ENCODE peak calls at places on chromosomes 2 and 18, in seven cellular contexts. I, N, T, V, B, K and F are unnamed samples.

GRCh38 chr2:37829202-37829601 is 95.9 kb upstream of the RMDN2 start:
- DNase-seq in I (no peak), N (peak; percentile 98), T (no peak), V (peak; percentile 97), B (peak; percentile 97), K (no peak), F (peak; percentile 54)

GRCh38 chr2:15176604-15177003 is 384.5 kb downstream of the NBAS start:
- DNase-seq in I (no peak), N (no peak), T (no peak), V (no peak), B (no peak), K (no peak), F (no peak)

GRCh38 chr18:67476585-67476984 is 39.9 kb downstream of the DSEL start:
- DNase-seq in I (no peak), N (peak; percentile 27), T (no peak), V (peak; percentile 50), B (no peak), K (no peak), F (no peak)

GRCh38 chr2:54240515-54241219 is 15.4 kb downstream of the TSPYL6 start:
- DNase-seq in I (no peak), N (peak; percentile 75), T (no peak), V (peak; percentile 67), B (peak; percentile 23), K (peak; percentile 27), F (no peak)

GRCh38 chr2:10326707-10327594 is 24.2 kb downstream of the HPCAL1 start:
- DNase-seq in I (no peak), N (no peak), T (peak; percentile 65), V (no peak), B (no peak), K (peak; percentile 83), F (no peak)

GRCh38 chr2:86617738-86618137 is 5.9 kb downstream of the RNF103 start:
- DNase-seq in I (no peak), N (no peak), T (no peak), V (no peak), B (no peak), K (no peak), F (peak; percentile 52)

GRCh38 chr18:36328385-36328858 is 30.9 kb downstream of the FHOD3 start:
- DNase-seq in I (no peak), N (no peak), T (no peak), V (no peak), B (no peak), K (no peak), F (peak; percentile 77)

GRCh38 chr18:23964282-23965238 is 50.0 kb upstream of the TTC39C start:
- DNase-seq in I (peak; percentile 39), N (no peak), T (no peak), V (no peak), B (no peak), K (no peak), F (peak; percentile 52)

GRCh38 chr2:96924775-96925747 is 55.2 kb upstream of the SEMA4C start:
- DNase-seq in I (no peak), N (no peak), T (no peak), V (no peak), B (no peak), K (no peak), F (no peak)

GRCh38 chr2:221546505-221547225 is 25.4 kb downstream of the EPHA4 start:
- DNase-seq in I (no peak), N (no peak), T (no peak), V (no peak), B (no peak), K (no peak), F (no peak)

GRCh38 chr2:209956276-209956675 is 46.2 kb upstream of the RPE start:
- DNase-seq in I (no peak), N (no peak), T (no peak), V (no peak), B (no peak), K (no peak), F (no peak)

GRCh38 chr2:174952607-174953006 is 52.6 kb downstream of the CHN1 start:
- DNase-seq in I (no peak), N (peak; percentile 71), T (no peak), V (peak; percentile 54), B (no peak), K (no peak), F (no peak)

GRCh38 chr2:222358876-222359275 is 60.1 kb upstream of the PAX3 start:
- DNase-seq in I (no peak), N (no peak), T (no peak), V (peak; percentile 31), B (peak; percentile 92), K (peak; percentile 78), F (no peak)

GRCh38 chr2:86064006-86064405 is 41.7 kb downstream of the POLR1A start:
- DNase-seq in I (no peak), N (peak; percentile 47), T (no peak), V (peak; percentile 79), B (no peak), K (no peak), F (peak; percentile 22)

GRCh38 chr2:63735931-63736820 is 105.5 kb upstream of the UGP2 start:
- DNase-seq in I (no peak), N (peak; percentile 66), T (no peak), V (peak; percentile 64), B (peak; percentile 51), K (peak; percentile 70), F (no peak)

GRCh38 chr2:9703085-9703641 is 72.4 kb upstream of the YWHAQ start:
- DNase-seq in I (peak; percentile 63), N (peak; percentile 71), T (peak; percentile 60), V (peak; percentile 66), B (peak; percentile 77), K (peak; percentile 12), F (peak; percentile 58)

GRCh38 chr2:98787700-98788099 is 56.8 kb upstream of the MGAT4A start:
- DNase-seq in I (no peak), N (no peak), T (no peak), V (no peak), B (no peak), K (no peak), F (no peak)

GRCh38 chr2:129734343-129735034 is 245.0 kb upstream of the RAB6C start:
- DNase-seq in I (no peak), N (no peak), T (no peak), V (no peak), B (no peak), K (no peak), F (no peak)
- TF ChIP-seq CTCF in I (no peak), N (no peak), T (no peak), V (no peak), B (no peak), K (no peak), F (no peak)

DNA sequence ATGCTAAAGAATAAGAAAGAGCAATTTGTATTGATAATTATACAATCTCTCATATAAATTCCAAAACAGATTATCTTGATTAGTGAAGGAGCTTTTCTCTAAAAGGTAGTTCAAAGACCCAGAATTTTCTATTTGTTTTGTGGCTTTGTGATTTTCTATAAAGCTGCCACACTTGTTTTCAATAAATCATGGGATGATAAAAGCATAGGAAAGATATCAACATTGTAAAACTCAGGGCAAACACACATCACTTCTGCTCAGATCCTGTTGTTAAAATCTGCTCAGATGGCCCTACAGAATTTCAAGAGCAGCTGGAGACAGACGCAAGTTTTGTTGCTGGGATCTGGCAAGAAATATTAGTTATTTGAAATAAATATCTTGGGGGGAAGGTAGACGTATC is 28.8 kb upstream of the CBLN2 start:
- DNase-seq in I (no peak), N (no peak), T (no peak), V (no peak), B (no peak), K (no peak), F (no peak)
- H3K4me3 ChIP-seq in I (no peak overlapping the region), N (no peak overlapping the region), T (no peak overlapping the region), V (no peak overlapping the region), B (no peak overlapping the region), K (no peak overlapping the region), F (no peak overlapping the region)

DNA sequence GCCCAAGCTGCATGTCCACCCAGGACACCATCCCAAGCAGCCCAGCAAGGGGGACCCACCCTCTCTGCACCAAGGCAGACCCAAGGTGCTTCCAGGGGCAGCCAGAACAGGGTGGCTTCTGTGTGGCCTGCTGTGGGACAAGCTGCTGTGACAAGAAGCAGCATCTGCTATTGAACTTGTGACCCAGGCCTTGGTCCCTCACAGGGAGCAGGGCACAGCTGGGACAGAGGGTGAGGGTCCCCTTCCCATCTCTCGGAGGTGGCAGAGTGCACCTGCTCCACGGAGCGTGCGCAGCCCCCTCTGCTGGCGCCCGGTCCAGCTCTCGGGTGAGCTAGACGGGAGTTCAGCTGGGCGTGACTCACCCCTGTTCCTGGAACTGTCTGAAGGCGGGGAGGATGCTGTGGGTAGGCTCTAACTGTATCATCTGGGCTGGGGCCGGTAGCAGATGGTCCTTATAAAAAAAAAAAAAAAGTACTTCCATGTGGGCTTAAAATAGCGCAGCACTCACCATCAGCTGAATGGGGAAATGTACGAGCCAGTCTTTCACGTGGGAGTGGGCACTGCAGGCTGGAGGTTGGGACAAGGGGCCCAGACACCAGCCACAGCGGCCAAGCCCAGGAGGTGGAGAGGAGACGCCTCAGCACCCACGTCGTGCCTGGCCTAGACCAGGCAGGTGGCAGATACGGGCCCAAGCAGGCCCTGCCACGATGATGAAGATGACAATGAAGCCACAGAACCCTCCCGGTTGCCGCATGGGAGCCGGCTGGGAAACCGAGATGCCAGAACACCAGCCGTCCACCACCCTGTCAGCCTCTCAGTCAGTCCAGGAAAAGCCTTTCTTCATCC is 136.8 kb upstream of the ID2 start:
- DNase-seq in I (peak; percentile 98), N (peak; percentile 93), T (peak; percentile 67), V (peak; percentile 93), B (peak; percentile 77), K (peak; percentile 64), F (peak; percentile 88)
- TF ChIP-seq CTCF in I (peak; percentile 92), N (peak; percentile 47), T (no peak), V (peak; percentile 17), B (peak; percentile 29), K (peak; percentile 47), F (peak; percentile 37)

DNA sequence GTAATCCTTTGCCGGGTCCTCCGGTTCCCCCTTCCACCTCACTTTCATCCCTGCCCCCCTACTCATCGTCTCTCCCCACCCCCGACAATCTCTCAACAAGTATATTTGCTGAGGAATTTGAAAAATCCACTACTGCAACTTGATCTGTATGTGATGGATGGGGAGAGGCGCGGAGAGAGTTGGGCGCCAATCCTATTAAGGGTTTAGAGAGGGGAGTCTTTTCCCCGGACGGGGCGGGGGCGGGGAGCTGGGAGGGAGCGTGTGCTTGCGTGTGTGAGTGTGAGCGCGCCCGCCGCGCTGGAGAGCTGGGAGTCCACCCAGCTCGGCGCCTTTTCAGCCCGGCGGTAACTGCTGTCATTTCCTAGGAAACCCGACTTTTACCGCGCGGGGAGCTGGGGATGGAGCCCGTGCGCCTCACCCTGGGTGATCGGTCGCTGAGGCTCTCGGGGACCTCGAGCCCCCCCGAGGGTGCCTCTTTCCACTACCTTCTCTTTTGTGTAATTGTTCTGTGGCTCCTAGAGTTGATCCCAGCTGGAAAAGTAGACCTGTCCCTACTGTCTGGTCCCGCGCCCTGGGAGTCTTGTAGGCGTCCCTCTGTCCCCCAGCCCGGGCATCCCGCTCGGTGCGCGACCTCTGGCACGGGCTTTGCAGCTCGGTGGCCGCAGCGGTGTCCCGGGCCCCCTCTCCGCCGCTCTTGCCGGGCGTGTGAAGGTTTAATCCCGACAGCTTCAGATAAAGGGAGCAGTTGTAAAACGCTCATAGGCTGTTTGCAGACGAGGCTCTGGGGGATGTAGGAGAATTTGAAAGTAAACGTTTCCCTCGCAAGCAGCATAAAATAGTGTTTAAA is 1.5 kb downstream of the GLI2 start:
- DNase-seq in I (no peak), N (peak; percentile 92), T (no peak), V (peak; percentile 92), B (peak; percentile 90), K (peak; percentile 93), F (no peak)
- H3K4me3 ChIP-seq in I (no peak overlapping the region), N (peak overlapping the region; percentile 93), T (peak overlapping the region; percentile 52), V (peak overlapping the region; percentile 76), B (peak overlapping the region; percentile 77), K (peak overlapping the region; percentile 70), F (no peak overlapping the region)

DNA sequence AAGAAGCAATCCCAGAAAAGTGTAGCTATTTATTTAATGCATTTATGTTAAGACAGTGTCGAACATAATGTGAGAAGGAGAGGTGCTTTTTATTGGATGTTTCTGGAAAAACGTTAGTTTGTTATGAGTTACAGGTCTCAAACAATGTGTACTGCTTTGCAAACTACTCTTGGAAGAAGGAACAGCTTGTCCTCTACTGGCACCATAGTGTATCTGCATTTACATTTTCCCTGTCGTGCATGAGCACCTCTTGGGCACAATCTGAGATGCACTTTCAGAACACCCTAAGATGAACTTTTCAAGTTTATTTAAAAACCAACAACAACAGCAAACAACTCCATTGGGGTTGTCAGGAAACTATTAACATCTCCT is 22.8 kb downstream of the CCNYL1 start:
- DNase-seq in I (no peak), N (peak; percentile 61), T (no peak), V (no peak), B (peak; percentile 70), K (peak; percentile 19), F (peak; percentile 33)
- TF ChIP-seq CTCF in I (no peak), N (peak; percentile 53), T (peak; percentile 56), V (peak; percentile 48), B (peak; percentile 66), K (peak; percentile 42), F (peak; percentile 13)